ENCODE peak calls at places on chromosomes 12 and 14, in seven cellular contexts. T is fibroblast of the aortic adventitia, O is choroid plexus epithelial cell, S is heart left ventricle, F is HCT116, Q is tibial artery, A is aorta. G is an unnamed sample.

GRCh38 chr12:44750468-44750867 is 125.6 kb downstream of the NELL2 start:
- DNase-seq in T (no peak), O (peak), S (no peak), F (no peak), Q (no peak), A (no peak), G (no peak)

GRCh38 chr12:2997989-2998670 is 38.9 kb downstream of the TEAD4 start:
- DNase-seq in T (peak), O (no peak), S (no peak), F (no peak), Q (no peak), A (no peak), G (no peak)

GRCh38 chr12:13177896-13178295 is 18.6 kb upstream of the EMP1 start:
- DNase-seq in T (no peak), O (no peak), S (no peak), F (no peak), Q (no peak), A (no peak), G (no peak)

GRCh38 chr12:96981053-96981452 is 74.0 kb downstream of the NEDD1 start:
- DNase-seq in T (peak), O (peak), S (no peak), F (no peak), Q (no peak), A (no peak), G (no peak)

GRCh38 chr14:29111554-29111953 is 345.0 kb downstream of the FOXG1 start:
- DNase-seq in T (no peak), O (no peak), S (no peak), F (no peak), Q (no peak), A (no peak), G (no peak)

GRCh38 chr14:58599145-58599544 is 38.6 kb upstream of the DACT1 start:
- DNase-seq in T (no peak), O (no peak), S (no peak), F (no peak), Q (no peak), A (no peak), G (no peak)

GRCh38 chr14:96783306-96784224 is 13.6 kb upstream of the VRK1 start:
- DNase-seq in T (no peak), O (no peak), S (no peak), F (no peak), Q (no peak), A (no peak), G (no peak)

GRCh38 chr12:128844031-128844635 is 9.1 kb upstream of the GLT1D1 start:
- DNase-seq in T (no peak), O (no peak), S (no peak), F (no peak), Q (no peak), A (peak), G (peak)

GRCh38 chr12:132623072-132623869 is 4.7 kb downstream of the P2RX2 start:
- DNase-seq in T (no peak), O (no peak), S (no peak), F (no peak), Q (no peak), A (no peak), G (no peak)

GRCh38 chr12:27554421-27555186 is 30.6 kb downstream of the PPFIBP1 start:
- DNase-seq in T (peak), O (peak), S (peak), F (no peak), Q (peak), A (peak), G (no peak)

GRCh38 chr14:101193126-101193844 is 289.8 kb upstream of the RTL1 start:
- DNase-seq in T (no peak), O (no peak), S (no peak), F (no peak), Q (no peak), A (no peak), G (no peak)

GRCh38 chr12:10189653-10190052 is 10.8 kb downstream of the TMEM52B start:
- DNase-seq in T (peak), O (peak), S (peak), F (no peak), Q (no peak), A (no peak), G (no peak)

GRCh38 chr14:105491366-105492006 is 440 bp downstream of the TEDC1 start:
- DNase-seq in T (peak), O (peak), S (peak), F (peak), Q (peak), A (peak), G (peak)

GRCh38 chr14:36663404-36664321 is 2.0 kb downstream of the PAX9 start:
- DNase-seq in T (no peak), O (peak), S (no peak), F (no peak), Q (no peak), A (no peak), G (no peak)

GRCh38 chr12:120687570-120688289 is 781 bp downstream of the MLEC start:
- DNase-seq in T (peak), O (peak), S (no peak), F (no peak), Q (no peak), A (no peak), G (peak)

GRCh38 chr12:118900954-118901353 is 80.4 kb upstream of the SRRM4 start:
- DNase-seq in T (no peak), O (no peak), S (no peak), F (no peak), Q (no peak), A (no peak), G (no peak)

GRCh38 chr12:14907953-14908352 is 22.3 kb upstream of the MGP start:
- DNase-seq in T (no peak), O (no peak), S (no peak), F (no peak), Q (no peak), A (no peak), G (no peak)

GRCh38 chr12:14911131-14911530 is 25.5 kb upstream of the MGP start:
- DNase-seq in T (no peak), O (no peak), S (no peak), F (no peak), Q (no peak), A (no peak), G (no peak)

GRCh38 chr12:14913381-14913781 is 25.0 kb downstream of the ERP27 start:
- DNase-seq in T (peak), O (no peak), S (peak), F (peak), Q (no peak), A (no peak), G (no peak)

GRCh38 chr12:14906114-14906513 is 20.5 kb upstream of the MGP start:
- DNase-seq in T (no peak), O (no peak), S (no peak), F (no peak), Q (no peak), A (no peak), G (no peak)

DNA sequence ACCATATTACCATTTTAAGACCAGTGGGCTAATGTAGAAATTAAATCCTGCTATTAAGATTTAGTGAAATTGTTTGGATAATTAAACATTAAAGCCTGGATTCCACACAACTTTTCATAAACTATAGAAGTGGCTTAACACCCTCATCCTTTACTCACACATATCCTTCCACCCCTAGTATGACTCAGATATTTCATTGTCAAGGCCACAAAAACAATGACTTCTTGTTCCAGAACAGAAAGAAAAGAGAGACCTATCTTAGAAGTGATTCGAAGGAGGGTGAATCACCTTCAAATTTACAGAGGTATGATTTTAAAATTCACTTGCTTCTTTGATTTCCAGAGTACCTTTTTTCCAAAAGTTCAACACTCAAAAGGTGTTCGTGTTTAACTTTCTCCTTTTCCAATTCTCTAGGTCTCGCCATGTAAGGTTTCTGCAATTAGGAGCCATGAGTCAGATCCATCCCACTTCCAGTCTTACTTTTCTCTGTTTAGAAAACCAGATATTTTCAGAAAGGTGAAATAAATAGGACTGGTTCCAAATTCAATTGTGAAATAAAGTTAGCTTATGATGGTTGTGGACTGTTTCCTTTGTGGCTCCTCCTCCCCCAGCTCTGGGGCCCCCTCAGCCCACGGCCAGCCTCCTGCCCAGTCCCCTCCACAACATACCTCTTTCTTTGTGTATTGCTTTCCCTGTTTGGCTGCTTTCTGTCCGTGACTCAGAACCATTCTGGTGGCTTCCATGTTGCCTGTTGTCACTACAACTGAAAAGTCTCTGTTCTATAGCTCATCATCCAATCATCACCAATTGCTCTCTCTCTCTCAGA is 24.6 kb upstream of the MGP start:
- DNase-seq in T (peak), O (peak), S (no peak), F (peak), Q (no peak), A (no peak), G (no peak)
- H3K4me3 ChIP-seq in T (no peak), O (no peak), S (no peak), F (no peak), Q (no peak), A (no peak), G (no peak)

DNA sequence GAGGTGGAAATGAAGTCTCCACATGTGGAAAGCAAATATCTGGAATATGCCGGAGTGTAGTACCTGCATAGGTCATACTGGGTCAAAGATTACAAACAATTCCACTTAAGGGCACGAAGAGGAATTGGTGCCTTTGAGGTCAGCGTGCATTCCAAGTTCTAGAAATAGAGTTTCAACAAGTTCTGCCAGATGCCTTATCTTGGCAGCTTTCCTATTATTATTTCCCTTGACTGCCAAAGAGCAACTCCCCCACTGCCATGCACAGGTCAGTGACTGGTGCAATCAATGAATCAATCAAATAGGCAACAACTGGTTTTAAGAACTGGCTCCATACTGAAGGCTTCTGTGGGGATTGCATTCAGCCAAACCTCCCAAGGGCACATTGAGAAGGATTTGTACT is 115.4 kb upstream of the PCED1B start:
- DNase-seq in T (peak), O (peak), S (no peak), F (no peak), Q (no peak), A (no peak), G (no peak)
- H3K4me3 ChIP-seq in T (no peak), O (no peak), S (no peak), F (no peak), Q (no peak), A (no peak), G (no peak)

GRCh38 chr12:124423683-124424515 is 129.0 kb downstream of the RFLNA start:
- DNase-seq in T (no peak), O (no peak), S (no peak), F (no peak), Q (no peak), A (no peak), G (no peak)
- H3K4me3 ChIP-seq in T (peak), O (no peak), S (peak), F (peak), Q (peak), A (no peak), G (no peak)

GRCh38 chr12:11651785-11652184 is 2.3 kb downstream of the ETV6 start:
- DNase-seq in T (peak), O (peak), S (no peak), F (no peak), Q (no peak), A (no peak), G (peak)
- H3K4me3 ChIP-seq in T (peak), O (peak), S (peak), F (no peak), Q (peak), A (peak), G (peak)

GRCh38 chr12:100215209-100215608 is 14.6 kb downstream of the ACTR6 start:
- DNase-seq in T (peak), O (peak), S (no peak), F (no peak), Q (no peak), A (no peak), G (no peak)
- H3K4me3 ChIP-seq in T (no peak), O (no peak), S (no peak), F (no peak), Q (no peak), A (no peak), G (no peak)